ENCODE peak calls at places on chromosomes 4 and X, in five cellular contexts. K is naive thymus-derived CD8-positive, alpha-beta T cell; H is activated naive CD8-positive, alpha-beta T cell treated with anti-CD3 and anti-CD28 coated beads, Interleukin-2, amount 50 U/mL, for 24 hours; B is endothelial cell; Z is BJ. E is an unnamed sample.

GRCh38 chrX:41870719-41871151 is 52.6 kb downstream of the CASK start:
- DNase-seq in B (no peak), H (no peak), K (no peak), Z (no peak), E (no peak)

GRCh38 chr4:13627185-13627605 is 330 bp downstream of the BOD1L1 start:
- DNase-seq in B (no peak), H (peak), Z (no peak), K (no peak), E (peak)

GRCh38 chr4:53541577-53542206 is 49.6 kb downstream of the LNX1 start:
- DNase-seq in B (no peak), H (no peak), K (no peak), Z (peak), E (peak)

GRCh38 chr4:187663076-187663475 is 332.5 kb upstream of the ZFP42 start:
- DNase-seq in B (no peak), K (no peak), Z (no peak), H (no peak), E (no peak)

GRCh38 chr4:108900018-108900417 is 137.2 kb upstream of the ETNPPL start:
- DNase-seq in H (no peak), K (no peak), Z (no peak), B (no peak), E (no peak)

GRCh38 chr4:72857787-72858186 is 211.7 kb downstream of the COX18 start:
- DNase-seq in K (no peak), B (no peak), H (no peak), Z (no peak), E (no peak)

GRCh38 chrX:1244164-1245076 is 24.2 kb upstream of the CSF2RA start:
- DNase-seq in Z (no peak), H (peak), K (no peak), B (no peak), E (no peak)

GRCh38 chrX:63993936-63994335 is 208.9 kb upstream of the ARHGEF9 start:
- DNase-seq in B (no peak), H (no peak), K (no peak), Z (no peak), E (no peak)

GRCh38 chrX:38426785-38427184 is 74.4 kb downstream of the OTC start:
- DNase-seq in H (no peak), K (no peak), Z (no peak), B (no peak), E (no peak)

GRCh38 chr4:100493756-100494155 is 24.1 kb downstream of the EMCN start:
- DNase-seq in B (no peak), K (no peak), H (no peak), Z (no peak), E (no peak)

GRCh38 chr4:137608085-137608484 is 75.8 kb upstream of the PCDH18 start:
- DNase-seq in H (no peak), K (no peak), Z (no peak), B (no peak), E (no peak)

GRCh38 chr4:124647599-124647998 is 64.9 kb downstream of the ANKRD50 start:
- DNase-seq in H (no peak), K (no peak), B (no peak), Z (no peak), E (no peak)

GRCh38 chrX:136028383-136028984 is 43.2 kb downstream of the SLC9A6 start:
- DNase-seq in B (no peak), H (no peak), K (peak), Z (no peak), E (peak)

GRCh38 chr4:163988391-163988790 is 493.9 kb downstream of the TMA16 start:
- DNase-seq in Z (no peak), B (no peak), K (no peak), H (no peak), E (no peak)